ENCODE peak calls at places on chromosomes 1 and 21, in five cellular contexts. E is endothelial cell of umbilical vein, P is kidney, X is mammary epithelial cell, N is neural progenitor cell. H is an unnamed sample.
A peak's percentile ranks its signal among the peaks of the same experiment; 100 is the strongest.

GRCh38 chr21:40466893-40467483 is 380.0 kb downstream of the DSCAM start:
- DNase-seq in E (no peak), P (no peak), X (peak; percentile 8), N (peak; percentile 33), H (no peak)

GRCh38 chr1:226308166-226308722 is 720 bp downstream of the LIN9 start:
- DNase-seq in E (peak; percentile 4), P (peak; percentile 73), X (no peak), N (peak; percentile 5), H (no peak)

GRCh38 chr1:202002447-202002846 is 7.9 kb upstream of the ELF3 start:
- DNase-seq in E (no peak), P (no peak), X (no peak), N (no peak), H (no peak)

GRCh38 chr1:54559111-54559548 is 11.1 kb downstream of the ACOT11 start:
- DNase-seq in E (no peak), P (no peak), X (no peak), N (no peak), H (no peak)

GRCh38 chr1:178278135-178278534 is 184.2 kb downstream of the RASAL2 start:
- DNase-seq in E (no peak), P (no peak), X (peak; percentile 79), N (no peak), H (no peak)

GRCh38 chr1:7374761-7375160 is 396.3 kb upstream of the VAMP3 start:
- DNase-seq in E (no peak), P (no peak), X (no peak), N (no peak), H (no peak)

GRCh38 chr1:236394905-236395779 is 1.1 kb downstream of the EDARADD start:
- DNase-seq in E (peak; percentile 5), P (peak; percentile 81), X (peak; percentile 72), N (peak; percentile 71), H (peak; percentile 45)

GRCh38 chr1:3718764-3719163 is 33.5 kb upstream of the CCDC27 start:
- DNase-seq in E (no peak), P (no peak), X (no peak), N (no peak), H (no peak)

GRCh38 chr21:24046816-24047443 is 1560.4 kb downstream of the MRPL39 start:
- DNase-seq in E (peak; percentile 49), P (no peak), X (no peak), N (no peak), H (no peak)

GRCh38 chr1:20732588-20733360 is at the start of gene SH2D5:
- DNase-seq in E (peak; percentile 87), P (peak; percentile 87), X (peak; percentile 98), N (peak; percentile 87), H (peak; percentile 100)

GRCh38 chr1:67433830-67434229 is 3.6 kb upstream of the SERBP1 start:
- DNase-seq in E (no peak), P (no peak), X (no peak), N (no peak), H (no peak)

GRCh38 chr1:31013187-31013864 is 52.2 kb downstream of the PUM1 start:
- DNase-seq in E (peak; percentile 43), P (no peak), X (peak; percentile 63), N (no peak), H (peak; percentile 20)

GRCh38 chr1:31007462-31007991 is 58.0 kb downstream of the PUM1 start:
- DNase-seq in E (peak; percentile 74), P (no peak), X (peak; percentile 82), N (no peak), H (peak; percentile 90)

GRCh38 chr1:31011719-31012118 is 53.8 kb downstream of the PUM1 start:
- DNase-seq in E (no peak), P (no peak), X (no peak), N (no peak), H (no peak)

GRCh38 chr1:31012210-31012924 is 53.1 kb downstream of the PUM1 start:
- DNase-seq in E (no peak), P (no peak), X (no peak), N (no peak), H (no peak)

DNA sequence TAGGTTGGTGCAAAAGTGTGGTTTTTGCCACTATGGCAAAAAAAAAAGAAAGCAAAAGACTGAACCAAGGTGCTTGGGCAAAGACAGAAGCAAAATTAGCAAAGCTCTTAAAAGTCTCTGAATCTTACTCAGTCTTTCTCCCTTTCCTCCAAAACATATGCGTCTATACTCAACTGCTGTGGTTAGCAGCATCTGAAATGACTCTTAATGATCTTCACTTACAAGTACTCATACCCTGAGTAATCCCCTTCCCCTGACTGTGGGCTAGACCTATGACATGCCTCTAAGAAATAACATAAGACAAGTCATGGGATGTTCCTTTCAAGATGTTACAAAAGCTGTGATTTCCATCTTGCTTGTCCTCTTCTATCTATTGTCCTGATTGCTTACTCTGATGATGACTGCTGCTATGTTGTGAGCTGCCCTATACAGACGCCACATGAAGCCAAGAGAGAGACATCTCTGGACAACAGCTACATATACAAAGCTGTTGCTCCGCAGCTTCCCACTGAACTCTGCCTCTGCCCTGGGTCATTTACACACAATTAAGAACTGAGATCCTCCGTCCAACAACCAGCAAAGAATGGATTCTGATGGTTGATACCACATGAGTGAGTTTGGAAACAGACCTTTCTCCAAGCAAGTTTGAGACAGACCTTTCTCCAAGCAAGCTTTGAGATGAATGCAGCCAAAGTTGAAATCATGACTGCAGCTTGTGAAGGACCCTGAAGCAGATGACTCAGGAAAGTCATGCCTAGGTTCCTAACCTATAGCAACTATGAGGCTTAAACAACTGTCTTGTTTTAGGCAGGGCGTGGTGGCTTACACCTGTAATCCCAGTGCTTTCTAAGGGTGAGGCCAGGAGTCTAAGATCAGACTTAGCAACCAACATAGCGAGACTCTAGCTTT is 55.2 kb downstream of the PUM1 start:
- DNase-seq in E (no peak), P (no peak), X (peak; percentile 70), N (no peak), H (peak; percentile 84)
- H3K27ac ChIP-seq in E (no peak overlapping the region), P (no peak overlapping the region), X (peak overlapping the region; percentile 16), N (no peak overlapping the region), H (peak overlapping the region; percentile 73)

GRCh38 chr1:14949270-14949835 is 204.2 kb upstream of the TMEM51 start:
- DNase-seq in E (no peak), P (no peak), X (no peak), N (no peak), H (no peak)
- H3K9ac ChIP-seq in E (no peak overlapping the region), P (no peak overlapping the region), X (no peak overlapping the region), N (no peak overlapping the region), H (no peak overlapping the region)

DNA sequence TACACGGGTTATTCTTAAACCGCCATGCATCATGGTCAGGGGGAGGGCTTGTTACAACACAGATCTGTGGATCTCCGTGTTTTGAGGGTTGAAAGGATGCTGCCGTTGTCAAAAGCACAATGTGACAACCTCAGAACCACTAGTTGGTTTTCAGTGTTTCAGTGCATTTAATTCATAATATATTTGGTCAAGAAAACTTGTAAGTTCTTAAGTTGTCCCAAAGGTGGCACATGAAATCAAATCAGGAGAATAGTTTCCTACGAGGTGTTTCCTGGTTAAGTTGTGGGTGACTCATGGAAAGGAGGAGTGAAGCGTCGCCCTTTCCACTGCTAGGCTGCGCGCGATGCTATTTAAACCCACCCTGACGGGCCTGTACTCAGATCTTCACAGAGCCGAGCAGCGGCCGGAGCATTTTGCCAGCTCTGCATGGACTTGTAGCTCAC is 1531.5 kb upstream of the TPTE start:
- DNase-seq in E (peak; percentile 15), P (no peak), X (no peak), N (no peak), H (no peak)
- H3K4me3 ChIP-seq in E (no peak overlapping the region), P (no peak overlapping the region), X (no peak overlapping the region), N (no peak overlapping the region), H (no peak overlapping the region)

GRCh38 chr21:34844924-34845238 is 176.1 kb downstream of the CLIC6 start:
- DNase-seq in E (no peak), P (no peak), X (no peak), N (no peak), H (no peak)

GRCh38 chr21:34844033-34844923 is 175.5 kb downstream of the CLIC6 start:
- DNase-seq in E (no peak), P (peak; percentile 82), X (peak; percentile 77), N (no peak), H (peak; percentile 58)

GRCh38 chr21:34845521-34846213 is 176.9 kb downstream of the CLIC6 start:
- DNase-seq in E (peak; percentile 80), P (no peak), X (peak; percentile 95), N (no peak), H (peak; percentile 84)

GRCh38 chr21:34846601-34847112 is 177.9 kb downstream of the CLIC6 start:
- DNase-seq in E (no peak), P (no peak), X (peak; percentile 86), N (peak; percentile 51), H (peak; percentile 74)

DNA sequence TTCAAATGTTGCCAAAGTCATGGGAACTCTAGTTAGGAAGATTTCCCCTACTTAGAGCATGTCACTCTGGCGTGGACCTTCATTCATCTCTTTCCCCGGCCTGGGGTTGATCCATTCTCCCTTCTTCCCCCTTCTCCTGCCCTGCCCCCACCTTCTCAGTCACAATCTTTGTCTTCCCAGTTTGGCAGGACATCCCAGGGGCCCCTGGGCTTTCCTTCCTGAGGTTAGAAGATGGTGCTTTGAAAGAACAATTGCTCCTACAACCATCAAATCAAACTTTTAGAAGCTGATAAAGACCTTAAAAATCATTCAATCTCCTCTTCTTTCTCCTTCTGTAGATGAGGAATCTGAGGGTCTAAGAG is 177.4 kb downstream of the CLIC6 start:
- DNase-seq in E (no peak), P (no peak), X (no peak), N (no peak), H (no peak)
- H3K27ac ChIP-seq in E (no peak overlapping the region), P (no peak overlapping the region), X (peak overlapping the region; percentile 74), N (no peak overlapping the region), H (peak overlapping the region; percentile 67)

GRCh38 chr1:37325509-37326437 is 148.6 kb upstream of the ZC3H12A start:
- DNase-seq in E (no peak), P (peak; percentile 22), X (no peak), N (no peak), H (no peak)
- H3K9ac ChIP-seq in E (no peak overlapping the region), P (no peak overlapping the region), X (no peak overlapping the region), N (no peak overlapping the region), H (no peak overlapping the region)

DNA sequence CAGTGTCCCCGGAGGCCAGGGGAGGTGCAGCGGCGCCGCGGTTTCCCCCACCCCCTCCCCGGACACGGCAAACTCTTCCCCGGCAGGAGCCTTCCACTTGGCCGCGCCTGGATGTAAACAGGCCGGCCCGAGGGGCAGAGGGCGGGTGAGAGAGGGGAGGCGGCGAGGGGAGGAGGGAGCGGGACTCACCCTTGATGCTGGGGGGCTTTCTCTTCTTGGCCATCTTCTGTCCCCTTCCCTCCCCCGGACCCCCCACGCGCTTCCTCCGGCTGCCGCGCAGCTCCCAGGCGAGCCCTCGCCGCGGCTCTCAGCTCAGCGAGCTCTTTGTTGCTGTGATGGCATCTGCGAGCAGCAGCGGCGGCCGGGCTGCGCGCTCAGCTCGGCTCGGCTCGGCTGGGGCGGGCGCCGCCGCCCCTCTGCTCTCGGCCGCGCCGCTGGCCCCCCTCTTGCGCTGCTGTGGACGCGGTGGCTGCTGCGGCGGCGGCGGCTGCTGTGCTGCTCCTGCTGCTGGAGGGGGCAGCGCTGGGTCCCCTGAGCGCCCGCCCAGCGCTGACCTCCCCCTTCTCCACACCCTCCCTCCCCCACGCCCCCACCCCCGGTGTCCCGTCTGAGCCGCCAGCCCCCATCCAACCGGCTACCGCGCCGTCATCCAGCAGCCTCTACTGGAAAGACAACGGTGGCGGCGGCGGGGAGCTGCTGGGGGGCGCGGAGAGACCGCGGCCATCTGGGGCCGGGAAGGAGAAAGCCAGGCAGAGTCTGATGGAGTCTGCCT is 4.9 kb upstream of the SLC44A5 start:
- DNase-seq in E (peak; percentile 74), P (peak; percentile 65), X (peak; percentile 9), N (peak; percentile 89), H (peak; percentile 78)
- H3K4me3 ChIP-seq in E (peak overlapping the region; percentile 80), P (peak overlapping the region; percentile 47), X (peak overlapping the region; percentile 25), N (peak overlapping the region; percentile 73), H (peak overlapping the region; percentile 66)

GRCh38 chr1:153612111-153612754 is 704 bp downstream of the S100A16 start:
- DNase-seq in E (no peak), P (peak; percentile 70), X (no peak), N (no peak), H (peak; percentile 42)
- H3K27ac ChIP-seq in E (peak overlapping the region; percentile 42), P (peak overlapping the region; percentile 90), X (peak overlapping the region; percentile 93), N (no peak overlapping the region), H (peak overlapping the region; percentile 76)

H was measured in GM23248.